ENCODE peak calls at places on chromosome 16, in five cellular contexts. One of them, this sample, is unnamed.

GRCh38 chr16:79497951-79498350 is 102.6 kb downstream of the MAF start:
- DNase-seq in NCI-H460: no peak
- DNase-seq in dorsolateral prefrontal cortex: no peak
- DNase-seq in HTR-8/SVneo: no peak
- DNase-seq in stimulated activated CD4-positive, alpha-beta T cell treated with anti-CD3 and anti-CD28 coated beads, Interleukin-12 subunit alpha, Interleukin-12 subunit beta, amount 100 ng/mL, for 24 hours: no peak
- DNase-seq in this sample: no peak

GRCh38 chr16:15507959-15508336 is 73.6 kb downstream of the BMERB1 start:
- DNase-seq in NCI-H460: no peak
- DNase-seq in HTR-8/SVneo: no peak
- DNase-seq in stimulated activated CD4-positive, alpha-beta T cell treated with anti-CD3 and anti-CD28 coated beads, Interleukin-12 subunit alpha, Interleukin-12 subunit beta, amount 100 ng/mL, for 24 hours: no peak
- DNase-seq in dorsolateral prefrontal cortex: no peak
- DNase-seq in this sample: no peak

GRCh38 chr16:24745791-24746190 is 16.3 kb downstream of the TNRC6A start:
- DNase-seq in HTR-8/SVneo: no peak
- DNase-seq in stimulated activated CD4-positive, alpha-beta T cell treated with anti-CD3 and anti-CD28 coated beads, Interleukin-12 subunit alpha, Interleukin-12 subunit beta, amount 100 ng/mL, for 24 hours: no peak
- DNase-seq in NCI-H460: no peak
- DNase-seq in dorsolateral prefrontal cortex: no peak
- DNase-seq in this sample: no peak

GRCh38 chr16:27390157-27390556 is 11.8 kb upstream of the IL21R start:
- DNase-seq in stimulated activated CD4-positive, alpha-beta T cell treated with anti-CD3 and anti-CD28 coated beads, Interleukin-12 subunit alpha, Interleukin-12 subunit beta, amount 100 ng/mL, for 24 hours: no peak
- DNase-seq in dorsolateral prefrontal cortex: no peak
- DNase-seq in NCI-H460: no peak
- DNase-seq in HTR-8/SVneo: no peak
- DNase-seq in this sample: no peak

GRCh38 chr16:89280546-89281188 is 63.2 kb downstream of the ZNF778 start:
- DNase-seq in NCI-H460: no peak
- DNase-seq in dorsolateral prefrontal cortex: no peak
- DNase-seq in HTR-8/SVneo: no peak
- DNase-seq in stimulated activated CD4-positive, alpha-beta T cell treated with anti-CD3 and anti-CD28 coated beads, Interleukin-12 subunit alpha, Interleukin-12 subunit beta, amount 100 ng/mL, for 24 hours: no peak
- DNase-seq in this sample: no peak

GRCh38 chr16:10743610-10744369 is at the start of gene NUBP1:
- DNase-seq in stimulated activated CD4-positive, alpha-beta T cell treated with anti-CD3 and anti-CD28 coated beads, Interleukin-12 subunit alpha, Interleukin-12 subunit beta, amount 100 ng/mL, for 24 hours: peak; percentile 99
- DNase-seq in HTR-8/SVneo: peak; percentile 96
- DNase-seq in dorsolateral prefrontal cortex: peak; percentile 100
- DNase-seq in NCI-H460: peak; percentile 98
- DNase-seq in this sample: peak; percentile 95

GRCh38 chr16:76207270-76207669 is 69.9 kb upstream of the CNTNAP4 start:
- DNase-seq in dorsolateral prefrontal cortex: no peak
- DNase-seq in stimulated activated CD4-positive, alpha-beta T cell treated with anti-CD3 and anti-CD28 coated beads, Interleukin-12 subunit alpha, Interleukin-12 subunit beta, amount 100 ng/mL, for 24 hours: no peak
- DNase-seq in HTR-8/SVneo: no peak
- DNase-seq in NCI-H460: no peak
- DNase-seq in this sample: no peak

GRCh38 chr16:75506567-75506966 is 11.3 kb upstream of the CHST6 start:
- DNase-seq in stimulated activated CD4-positive, alpha-beta T cell treated with anti-CD3 and anti-CD28 coated beads, Interleukin-12 subunit alpha, Interleukin-12 subunit beta, amount 100 ng/mL, for 24 hours: no peak
- DNase-seq in HTR-8/SVneo: peak; percentile 71
- DNase-seq in NCI-H460: peak; percentile 59
- DNase-seq in dorsolateral prefrontal cortex: no peak
- DNase-seq in this sample: peak; percentile 93

GRCh38 chr16:20874088-20874581 is 26.0 kb downstream of the DCUN1D3 start:
- DNase-seq in dorsolateral prefrontal cortex: no peak
- DNase-seq in HTR-8/SVneo: no peak
- DNase-seq in stimulated activated CD4-positive, alpha-beta T cell treated with anti-CD3 and anti-CD28 coated beads, Interleukin-12 subunit alpha, Interleukin-12 subunit beta, amount 100 ng/mL, for 24 hours: no peak
- DNase-seq in NCI-H460: no peak
- DNase-seq in this sample: no peak

GRCh38 chr16:87311387-87311786 is 5.8 kb downstream of the C16orf95 start:
- DNase-seq in HTR-8/SVneo: no peak
- DNase-seq in stimulated activated CD4-positive, alpha-beta T cell treated with anti-CD3 and anti-CD28 coated beads, Interleukin-12 subunit alpha, Interleukin-12 subunit beta, amount 100 ng/mL, for 24 hours: no peak
- DNase-seq in NCI-H460: no peak
- DNase-seq in dorsolateral prefrontal cortex: no peak
- DNase-seq in this sample: no peak

GRCh38 chr16:5885521-5885920 is 787.9 kb upstream of the EEF2KMT start:
- DNase-seq in NCI-H460: no peak
- DNase-seq in HTR-8/SVneo: no peak
- DNase-seq in stimulated activated CD4-positive, alpha-beta T cell treated with anti-CD3 and anti-CD28 coated beads, Interleukin-12 subunit alpha, Interleukin-12 subunit beta, amount 100 ng/mL, for 24 hours: no peak
- DNase-seq in dorsolateral prefrontal cortex: no peak
- DNase-seq in this sample: no peak

GRCh38 chr16:30941600-30942420 is 7.1 kb upstream of the ORAI3 start:
- DNase-seq in NCI-H460: peak; percentile 78
- DNase-seq in dorsolateral prefrontal cortex: peak; percentile 53
- DNase-seq in stimulated activated CD4-positive, alpha-beta T cell treated with anti-CD3 and anti-CD28 coated beads, Interleukin-12 subunit alpha, Interleukin-12 subunit beta, amount 100 ng/mL, for 24 hours: peak; percentile 37
- DNase-seq in HTR-8/SVneo: peak; percentile 79
- DNase-seq in this sample: peak; percentile 28

GRCh38 chr16:82880361-82880760 is 253.6 kb downstream of the CDH13 start:
- DNase-seq in HTR-8/SVneo: no peak
- DNase-seq in dorsolateral prefrontal cortex: no peak
- DNase-seq in stimulated activated CD4-positive, alpha-beta T cell treated with anti-CD3 and anti-CD28 coated beads, Interleukin-12 subunit alpha, Interleukin-12 subunit beta, amount 100 ng/mL, for 24 hours: no peak
- DNase-seq in NCI-H460: no peak
- DNase-seq in this sample: no peak

GRCh38 chr16:81553080-81553813 is 108.6 kb downstream of the CMIP start:
- DNase-seq in NCI-H460: no peak
- DNase-seq in HTR-8/SVneo: no peak
- DNase-seq in stimulated activated CD4-positive, alpha-beta T cell treated with anti-CD3 and anti-CD28 coated beads, Interleukin-12 subunit alpha, Interleukin-12 subunit beta, amount 100 ng/mL, for 24 hours: no peak
- DNase-seq in dorsolateral prefrontal cortex: no peak
- DNase-seq in this sample: no peak

GRCh38 chr16:49407873-49408565 is 34.4 kb downstream of the C16orf78 start:
- DNase-seq in NCI-H460: peak; percentile 75
- DNase-seq in dorsolateral prefrontal cortex: peak; percentile 83
- DNase-seq in HTR-8/SVneo: peak; percentile 61
- DNase-seq in stimulated activated CD4-positive, alpha-beta T cell treated with anti-CD3 and anti-CD28 coated beads, Interleukin-12 subunit alpha, Interleukin-12 subunit beta, amount 100 ng/mL, for 24 hours: peak; percentile 37
- DNase-seq in this sample: peak; percentile 58

GRCh38 chr16:56930516-56931252 is 1.3 kb upstream of the HERPUD1 start:
- DNase-seq in NCI-H460: no peak
- DNase-seq in dorsolateral prefrontal cortex: no peak
- DNase-seq in stimulated activated CD4-positive, alpha-beta T cell treated with anti-CD3 and anti-CD28 coated beads, Interleukin-12 subunit alpha, Interleukin-12 subunit beta, amount 100 ng/mL, for 24 hours: no peak
- DNase-seq in HTR-8/SVneo: no peak
- DNase-seq in this sample: no peak